ENCODE peak calls at places on chromosomes 2 and 18, in seven cellular contexts. N, E, F, J, K, M and D are unnamed samples.
A peak's percentile ranks its signal among the peaks of the same experiment; 100 is the strongest.

GRCh38 chr2:126663184-126663963 is 7.4 kb downstream of the GYPC start:
- DNase-seq in N (no peak), E (no peak), F (no peak), J (no peak), K (no peak), M (no peak), D (no peak)

GRCh38 chr2:212392048-212392447 is 146.6 kb downstream of the ERBB4 start:
- DNase-seq in N (no peak), E (no peak), F (peak; percentile 3), J (peak; percentile 87), K (no peak), M (no peak), D (no peak)

GRCh38 chr2:178190938-178191910 is 3.1 kb upstream of the OSBPL6 start:
- DNase-seq in N (no peak), E (no peak), F (no peak), J (peak; percentile 19), K (no peak), M (no peak), D (no peak)

GRCh38 chr2:167745667-167746066 is 501.7 kb downstream of the STK39 start:
- DNase-seq in N (no peak), E (no peak), F (no peak), J (no peak), K (no peak), M (no peak), D (no peak)

GRCh38 chr18:56696966-56697365 is 45.8 kb downstream of the WDR7 start:
- DNase-seq in N (no peak), E (no peak), F (peak; percentile 67), J (peak; percentile 34), K (no peak), M (no peak), D (no peak)

GRCh38 chr2:38527338-38528007 is 75.3 kb downstream of the HNRNPLL start:
- DNase-seq in N (no peak), E (no peak), F (no peak), J (no peak), K (no peak), M (no peak), D (no peak)

GRCh38 chr2:74887961-74888670 is 54.2 kb downstream of the HK2 start:
- DNase-seq in N (no peak), E (no peak), F (peak; percentile 55), J (peak; percentile 73), K (no peak), M (no peak), D (no peak)

GRCh38 chr18:76922107-76922506 is 99.8 kb downstream of the ZNF236 start:
- DNase-seq in N (peak; percentile 73), E (peak; percentile 78), F (peak; percentile 58), J (peak; percentile 79), K (no peak), M (no peak), D (no peak)

DNA sequence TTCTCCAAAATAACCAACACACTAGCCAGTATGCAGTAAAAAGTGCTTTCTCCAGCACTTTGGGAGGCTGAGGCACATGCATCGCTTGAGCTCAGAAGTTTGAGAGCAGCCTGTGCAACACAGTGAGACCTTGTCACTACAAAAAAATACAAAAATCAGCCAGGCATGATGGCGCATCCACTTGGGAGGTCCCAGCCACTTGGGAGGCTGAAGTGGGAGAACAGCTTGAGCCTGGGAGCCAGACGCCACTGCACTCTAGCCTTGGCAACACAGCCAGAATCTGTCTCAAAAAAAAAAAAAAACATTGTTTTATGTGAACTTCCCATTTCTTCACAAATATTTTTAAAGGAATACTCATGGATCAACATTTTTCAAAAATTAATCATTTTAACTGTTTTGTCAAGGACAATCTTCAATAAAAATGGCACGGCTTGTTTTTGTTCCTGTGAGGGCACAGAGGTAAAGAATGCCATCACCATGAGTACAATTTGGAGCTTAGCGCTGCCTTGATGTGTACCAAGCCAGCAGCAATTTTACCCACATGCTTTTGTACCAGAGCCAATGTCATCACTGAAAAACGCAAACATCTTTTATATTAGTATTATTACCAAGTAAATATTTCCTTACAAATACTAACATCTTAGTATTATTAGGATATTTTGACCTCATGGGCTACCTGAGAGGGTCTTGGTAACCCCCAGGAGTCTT is 26.7 kb downstream of the RAB1A start:
- DNase-seq in N (no peak), E (no peak), F (no peak), J (no peak), K (no peak), M (no peak), D (no peak)
- H3K36me3 ChIP-seq in N (peaks cover 71% of the 10 kb centered on the region), E (peaks cover 56% of the 10 kb centered on the region), F (peaks cover 36% of the 10 kb centered on the region), J (peaks cover 49% of the 10 kb centered on the region), K (peaks cover 12% of the 10 kb centered on the region), M (peaks cover 23% of the 10 kb centered on the region), D (peaks cover 10% of the 10 kb centered on the region)

GRCh38 chr2:108786008-108786353 is 590 bp upstream of the CCDC138 start:
- DNase-seq in N (no peak), E (no peak), F (peak; percentile 43), J (no peak), K (no peak), M (no peak), D (no peak)
- H3K36me3 ChIP-seq in N (peaks cover 55% of the 10 kb centered on the region), E (peaks cover 31% of the 10 kb centered on the region), F (peaks cover 8% of the 10 kb centered on the region), J (peaks cover 32% of the 10 kb centered on the region), K (peaks cover 13% of the 10 kb centered on the region), M (peaks cover 12% of the 10 kb centered on the region), D (peaks cover 26% of the 10 kb centered on the region)

GRCh38 chr2:239256297-239256696 is 144.5 kb downstream of the HDAC4 start:
- DNase-seq in N (no peak), E (peak; percentile 28), F (no peak), J (no peak), K (peak; percentile 60), M (no peak), D (no peak)
- H3K36me3 ChIP-seq in N (no peaks in the 10 kb centered on the region), E (no peaks in the 10 kb centered on the region), F (no peaks in the 10 kb centered on the region), J (no peaks in the 10 kb centered on the region), K (no peaks in the 10 kb centered on the region), M (no peaks in the 10 kb centered on the region), D (no peaks in the 10 kb centered on the region)

GRCh38 chr2:137799599-137799998 is 164.7 kb upstream of the HNMT start:
- DNase-seq in N (no peak), E (no peak), F (no peak), J (no peak), K (no peak), M (no peak), D (no peak)

GRCh38 chr2:137801228-137801627 is 163.0 kb upstream of the HNMT start:
- DNase-seq in N (no peak), E (no peak), F (no peak), J (no peak), K (no peak), M (no peak), D (no peak)

GRCh38 chr2:137806102-137806805 is 158.0 kb upstream of the HNMT start:
- DNase-seq in N (no peak), E (no peak), F (no peak), J (no peak), K (no peak), M (no peak), D (no peak)

GRCh38 chr2:137800386-137800785 is 163.9 kb upstream of the HNMT start:
- DNase-seq in N (no peak), E (no peak), F (no peak), J (no peak), K (no peak), M (no peak), D (no peak)

DNA sequence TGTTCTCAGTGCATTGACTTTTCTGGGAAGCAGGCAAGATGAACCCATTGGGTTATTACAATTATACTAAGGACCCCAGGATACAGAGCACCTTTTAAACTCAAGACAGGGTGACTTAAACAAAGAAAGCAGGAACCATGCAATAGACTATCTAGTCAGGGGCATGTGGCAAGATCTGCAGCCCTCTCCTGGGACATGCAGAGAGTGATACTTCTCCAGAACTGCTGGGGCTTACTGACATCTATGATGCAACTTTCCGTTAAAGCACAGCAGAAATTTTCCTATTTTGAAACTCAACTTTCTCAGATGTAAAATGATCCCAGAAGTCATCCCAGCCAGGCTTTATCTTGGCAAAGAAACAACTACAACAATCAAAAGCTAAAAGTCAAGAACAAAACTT is 162.2 kb upstream of the HNMT start:
- DNase-seq in N (no peak), E (no peak), F (no peak), J (no peak), K (no peak), M (no peak), D (no peak)
- H3K36me3 ChIP-seq in N (no peaks in the 10 kb centered on the region), E (no peaks in the 10 kb centered on the region), F (no peaks in the 10 kb centered on the region), J (no peaks in the 10 kb centered on the region), K (no peaks in the 10 kb centered on the region), M (no peaks in the 10 kb centered on the region), D (no peaks in the 10 kb centered on the region)

DNA sequence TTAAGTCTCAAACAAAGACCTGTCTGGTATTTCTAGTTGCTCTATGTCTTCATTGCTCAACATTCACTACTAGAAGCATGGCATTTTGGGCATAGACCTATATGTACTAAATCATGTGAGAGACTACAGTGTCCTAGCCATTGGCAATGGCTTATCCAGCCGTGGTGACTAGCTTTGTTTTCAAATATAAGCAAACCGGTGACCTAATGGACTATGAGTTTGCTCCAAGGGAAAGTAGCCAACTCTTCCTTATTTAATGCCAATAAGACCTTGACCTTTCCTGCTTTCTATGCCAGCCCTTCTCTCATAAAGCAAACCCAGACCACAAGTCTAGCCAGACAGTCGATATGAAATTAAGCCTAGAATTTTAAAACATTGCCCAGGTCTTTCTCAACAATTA is 113.7 kb upstream of the CREB1 start:
- DNase-seq in N (no peak), E (no peak), F (no peak), J (peak; percentile 37), K (no peak), M (no peak), D (no peak)
- H3K36me3 ChIP-seq in N (no peaks in the 10 kb centered on the region), E (no peaks in the 10 kb centered on the region), F (no peaks in the 10 kb centered on the region), J (no peaks in the 10 kb centered on the region), K (no peaks in the 10 kb centered on the region), M (no peaks in the 10 kb centered on the region), D (no peaks in the 10 kb centered on the region)

GRCh38 chr2:215405722-215406581 is 29.9 kb downstream of the FN1 start:
- DNase-seq in N (no peak), E (no peak), F (no peak), J (no peak), K (no peak), M (no peak), D (peak; percentile 17)
- H3K36me3 ChIP-seq in N (no peaks in the 10 kb centered on the region), E (peaks cover 16% of the 10 kb centered on the region), F (peaks cover 59% of the 10 kb centered on the region), J (peaks cover 100% of the 10 kb centered on the region), K (peaks cover 44% of the 10 kb centered on the region), M (no peaks in the 10 kb centered on the region), D (peaks cover 27% of the 10 kb centered on the region)

GRCh38 chr2:73238976-73239375 is 4.9 kb downstream of the CCT7 start:
- DNase-seq in N (no peak), E (no peak), F (no peak), J (no peak), K (no peak), M (no peak), D (no peak)
- H3K36me3 ChIP-seq in N (peaks cover 82% of the 10 kb centered on the region), E (peaks cover 36% of the 10 kb centered on the region), F (peaks cover 25% of the 10 kb centered on the region), J (peaks cover 24% of the 10 kb centered on the region), K (peaks cover 20% of the 10 kb centered on the region), M (peaks cover 30% of the 10 kb centered on the region), D (no peaks in the 10 kb centered on the region)

GRCh38 chr18:32049393-32050161 is 31.0 kb downstream of the RNF125 start:
- DNase-seq in N (no peak), E (peak; percentile 82), F (no peak), J (peak; percentile 20), K (no peak), M (peak; percentile 25), D (no peak)
- H3K36me3 ChIP-seq in N (no peaks in the 10 kb centered on the region), E (peaks cover 12% of the 10 kb centered on the region), F (no peaks in the 10 kb centered on the region), J (no peaks in the 10 kb centered on the region), K (no peaks in the 10 kb centered on the region), M (peaks cover 11% of the 10 kb centered on the region), D (no peaks in the 10 kb centered on the region)